ENCODE peak calls at places on chromosome 1, in six cellular contexts. X is adrenal gland; Z is neural progenitor cell; C is fibroblast of lung; T is CD8-positive, alpha-beta T cell; Q is OCI-LY7. E is an unnamed sample.

GRCh38 chr1:22930235-22930912 is 42.3 kb downstream of the LACTBL1 start:
- DNase-seq in X (peak; percentile 33), Z (peak; percentile 91), C (peak; percentile 25), T (peak; percentile 7), Q (peak; percentile 51), E (peak; percentile 59)

GRCh38 chr1:183180634-183181056 is 5.4 kb upstream of the LAMC2 start:
- DNase-seq in X (no peak), Z (no peak), C (peak; percentile 49), T (no peak), Q (no peak), E (peak; percentile 67)

GRCh38 chr1:169933999-169934725 is 40.5 kb upstream of the SCYL3 start:
- DNase-seq in X (no peak), Z (no peak), C (peak; percentile 33), T (no peak), Q (no peak), E (no peak)

GRCh38 chr1:112172294-112172882 is 182.9 kb upstream of the KCND3 start:
- DNase-seq in X (peak; percentile 45), Z (peak; percentile 90), C (peak; percentile 49), T (no peak), Q (peak; percentile 7), E (peak; percentile 51)

GRCh38 chr1:65079941-65080340 is 68.1 kb upstream of the AK4 start:
- DNase-seq in X (no peak), Z (no peak), C (peak; percentile 21), T (no peak), Q (no peak), E (no peak)

GRCh38 chr1:15116966-15117365 is 36.6 kb upstream of the TMEM51 start:
- DNase-seq in X (peak; percentile 82), Z (no peak), C (no peak), T (no peak), Q (no peak), E (no peak)

GRCh38 chr1:241646201-241646600 is 5.9 kb upstream of the WDR64 start:
- DNase-seq in X (no peak), Z (no peak), C (no peak), T (no peak), Q (no peak), E (no peak)

GRCh38 chr1:169708633-169709032 is 2.8 kb downstream of the SELL start:
- DNase-seq in X (no peak), Z (no peak), C (no peak), T (no peak), Q (no peak), E (no peak)

GRCh38 chr1:1087351-1088035 is 13.4 kb upstream of the RNF223 start:
- DNase-seq in X (no peak), Z (no peak), C (no peak), T (no peak), Q (no peak), E (no peak)

GRCh38 chr1:153348511-153349362 is at the start of gene PGLYRP4:
- DNase-seq in X (no peak), Z (no peak), C (no peak), T (no peak), Q (no peak), E (no peak)

GRCh38 chr1:43368646-43369020 is 822 bp upstream of the ELOVL1 start:
- DNase-seq in X (no peak), Z (no peak), C (no peak), T (no peak), Q (no peak), E (no peak)

GRCh38 chr1:151984313-151984956 is 9.2 kb downstream of the S100A10 start:
- DNase-seq in X (no peak), Z (no peak), C (no peak), T (peak; percentile 31), Q (no peak), E (no peak)

GRCh38 chr1:194014004-194014403 is 827.6 kb upstream of the B3GALT2 start:
- DNase-seq in X (no peak), Z (no peak), C (no peak), T (no peak), Q (no peak), E (no peak)

GRCh38 chr1:116387551-116387950 is 14.5 kb downstream of the ATP1A1 start:
- DNase-seq in X (no peak), Z (no peak), C (no peak), T (no peak), Q (no peak), E (no peak)

GRCh38 chr1:32247452-32247851 is 430 bp downstream of the FAM167B start:
- DNase-seq in X (no peak), Z (no peak), C (no peak), T (no peak), Q (no peak), E (peak; percentile 59)

GRCh38 chr1:39576016-39576657 is 453 bp downstream of the PABPC4 start:
- DNase-seq in X (no peak), Z (peak; percentile 76), C (peak; percentile 19), T (peak; percentile 23), Q (peak; percentile 58), E (peak; percentile 81)

GRCh38 chr1:174996474-174996873 is 3.3 kb upstream of the CACYBP start:
- DNase-seq in X (no peak), Z (no peak), C (peak; percentile 61), T (no peak), Q (peak; percentile 45), E (no peak)

GRCh38 chr1:145985502-145986439 is 10.6 kb downstream of the TXNIP start:
- DNase-seq in X (peak; percentile 80), Z (no peak), C (peak; percentile 83), T (no peak), Q (no peak), E (peak; percentile 78)

GRCh38 chr1:155979525-155980343 is 1.4 kb upstream of the ARHGEF2 start:
- DNase-seq in X (no peak), Z (no peak), C (no peak), T (no peak), Q (peak; percentile 81), E (no peak)

GRCh38 chr1:36845802-36846201 is 188.5 kb downstream of the GRIK3 start:
- DNase-seq in X (no peak), Z (no peak), C (no peak), T (no peak), Q (no peak), E (no peak)

GRCh38 chr1:110765640-110766335 is 91.0 kb upstream of the KCNA3 start:
- DNase-seq in X (peak; percentile 31), Z (peak; percentile 64), C (peak; percentile 76), T (peak; percentile 55), Q (peak; percentile 82), E (no peak)

GRCh38 chr1:110763149-110763548 is 88.4 kb upstream of the KCNA3 start:
- DNase-seq in X (no peak), Z (no peak), C (no peak), T (no peak), Q (no peak), E (no peak)

GRCh38 chr1:110768595-110768994 is 93.9 kb upstream of the KCNA3 start:
- DNase-seq in X (no peak), Z (no peak), C (no peak), T (no peak), Q (no peak), E (no peak)

GRCh38 chr1:110770832-110771231 is 96.1 kb upstream of the KCNA3 start:
- DNase-seq in X (no peak), Z (no peak), C (no peak), T (no peak), Q (no peak), E (no peak)

GRCh38 chr1:110766336-110766647 is 91.6 kb upstream of the KCNA3 start:
- DNase-seq in X (no peak), Z (no peak), C (no peak), T (no peak), Q (no peak), E (no peak)
- TF ChIP-seq CTCF in X (no peak), Z (no peak), C (no peak), T (no peak), Q (no peak), E (no peak)

GRCh38 chr1:220915954-220916353 is 36.7 kb downstream of the HLX start:
- DNase-seq in X (no peak), Z (no peak), C (no peak), T (no peak), Q (no peak), E (no peak)
- H3K4me1 ChIP-seq in X (no peaks in the 10 kb centered on the region), Z (peaks cover 11% of the 10 kb centered on the region), C (no peaks in the 10 kb centered on the region), T (no peaks in the 10 kb centered on the region), Q (no peaks in the 10 kb centered on the region), E (peaks cover 5% of the 10 kb centered on the region)

DNA sequence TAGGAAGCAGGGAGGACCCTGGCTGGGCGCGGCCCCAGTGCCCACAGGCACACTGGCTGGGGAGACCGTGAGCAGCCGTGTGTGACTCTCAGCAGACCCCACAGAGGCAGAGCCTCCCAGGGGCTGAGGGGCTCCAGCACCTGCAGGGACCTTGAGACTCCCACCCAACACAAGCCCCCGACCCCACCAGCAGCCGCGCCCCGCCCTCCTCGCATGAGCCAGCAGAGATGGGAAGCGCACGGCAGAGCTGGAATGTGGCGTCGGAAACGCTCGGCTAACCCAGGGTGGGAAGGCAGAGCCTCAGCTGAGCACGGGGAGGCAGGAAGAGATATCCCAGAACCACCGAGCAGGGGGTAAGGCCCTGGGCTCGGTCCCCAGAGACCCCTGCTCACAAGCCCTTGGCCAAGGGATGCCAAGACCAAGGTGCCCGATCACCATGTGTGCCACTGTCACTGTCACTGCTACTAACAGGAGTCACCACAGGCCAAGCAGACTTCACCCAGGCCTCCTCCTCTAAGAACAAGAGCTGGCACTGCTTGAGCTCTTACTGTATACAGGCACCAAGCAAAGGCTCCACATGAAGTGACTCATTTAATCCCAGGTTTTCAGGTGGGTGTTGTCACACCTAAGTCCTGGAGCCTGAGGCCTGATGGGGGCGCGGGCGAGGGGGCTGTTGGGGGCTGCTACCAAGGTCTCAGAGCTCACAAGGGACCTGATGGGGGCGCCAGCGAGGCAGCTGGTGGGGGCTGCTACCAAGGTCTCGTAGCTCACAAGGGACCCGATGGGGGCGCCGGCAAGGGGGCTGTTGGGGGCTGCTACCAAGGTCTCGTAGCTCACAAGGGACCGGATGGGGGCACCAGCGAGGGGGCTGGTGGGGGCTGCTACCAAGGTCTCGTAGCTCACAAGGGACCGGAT is 20.1 kb downstream of the MEGF6 start:
- DNase-seq in X (no peak), Z (no peak), C (no peak), T (peak; percentile 18), Q (peak; percentile 10), E (no peak)
- TF ChIP-seq CTCF in X (no peak), Z (peak; percentile 36), C (no peak), T (no peak), Q (peak; percentile 56), E (no peak)

GRCh38 chr1:214709241-214709640 is 106.2 kb downstream of the CENPF start:
- DNase-seq in X (no peak), Z (no peak), C (no peak), T (no peak), Q (no peak), E (no peak)

GRCh38 chr1:214708321-214708960 is 105.4 kb downstream of the CENPF start:
- DNase-seq in X (no peak), Z (no peak), C (peak; percentile 41), T (no peak), Q (no peak), E (no peak)

GRCh38 chr1:214715126-214715525 is 112.1 kb downstream of the CENPF start:
- DNase-seq in X (no peak), Z (peak; percentile 49), C (no peak), T (no peak), Q (no peak), E (no peak)

GRCh38 chr1:214717323-214717722 is 114.3 kb downstream of the CENPF start:
- DNase-seq in X (no peak), Z (peak; percentile 7), C (no peak), T (no peak), Q (no peak), E (no peak)

DNA sequence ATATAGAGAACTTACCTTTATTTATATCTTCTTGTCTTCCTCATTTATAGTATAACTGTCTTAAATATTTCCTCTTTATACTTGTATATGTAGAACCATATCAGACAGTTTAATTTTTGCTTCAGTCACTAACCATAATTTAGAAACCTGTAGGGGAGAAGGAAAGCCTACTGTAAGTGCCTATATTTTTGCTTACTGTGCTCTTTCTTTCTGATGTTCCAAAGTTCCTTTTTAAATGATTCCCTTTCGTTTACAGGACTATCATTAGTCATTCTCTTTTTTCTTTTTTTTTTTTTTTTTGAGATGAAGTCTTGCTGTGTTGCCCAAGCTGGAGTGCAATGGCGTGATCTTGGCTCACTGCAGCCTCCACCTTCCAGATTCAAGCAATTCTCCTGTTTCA is 109.7 kb downstream of the CENPF start:
- DNase-seq in X (no peak), Z (no peak), C (no peak), T (no peak), Q (no peak), E (no peak)
- H3K4me1 ChIP-seq in X (no peaks in the 10 kb centered on the region), Z (peaks cover 14% of the 10 kb centered on the region), C (no peaks in the 10 kb centered on the region), T (no peaks in the 10 kb centered on the region), Q (no peaks in the 10 kb centered on the region), E (no peaks in the 10 kb centered on the region)

E was measured in psoas muscle.